ENCODE peak calls at places on chromosome 20, in nine cellular contexts. F is colonic mucosa, C is body of pancreas, K is A673, V is PC-9, D is astrocyte, R is DND-41, Q is bronchial epithelial cell, W is stomach. Z is an unnamed sample. For H3K36me3, the result is how much of the 10 kb centered on the place peaks cover.

GRCh38 chr20:50058646-50059398 is 54.1 kb downstream of the UBE2V1 start:
- DNase-seq in D (no peak), F (no peak), K (no peak), V (no peak), C (no peak), W (no peak), R (no peak), Q (no peak), Z (no peak)

GRCh38 chr20:50518270-50518721 is 8.1 kb downstream of the PTPN1 start:
- DNase-seq in R (no peak), W (no peak), C (no peak), K (no peak), F (no peak), Q (peak), D (peak), V (no peak), Z (no peak)

GRCh38 chr20:41411458-41411857 is 44.8 kb upstream of the EMILIN3 start:
- DNase-seq in C (no peak), W (no peak), R (no peak), Q (peak), D (peak), V (no peak), K (peak), F (no peak), Z (no peak)

GRCh38 chr20:57361517-57361916 is 10.5 kb downstream of the RAE1 start:
- DNase-seq in Q (peak), F (no peak), W (no peak), R (no peak), D (peak), V (no peak), C (no peak), K (no peak), Z (no peak)

GRCh38 chr20:51095755-51096509 is 73.0 kb upstream of the KCNG1 start:
- DNase-seq in Q (no peak), W (no peak), V (no peak), R (no peak), C (no peak), F (no peak), K (peak), D (peak), Z (no peak)

GRCh38 chr20:53494753-53495152 is 98.9 kb downstream of the ZNF217 start:
- DNase-seq in V (no peak), D (no peak), F (no peak), C (no peak), R (no peak), W (no peak), Q (no peak), K (no peak), Z (no peak)

GRCh38 chr20:18263723-18264122 is 24.6 kb upstream of the ZNF133 start:
- DNase-seq in F (peak), C (no peak), D (no peak), K (no peak), Q (peak), W (peak), V (peak), R (no peak), Z (peak)

GRCh38 chr20:7585126-7585679 is 355.1 kb downstream of the HAO1 start:
- DNase-seq in F (no peak), W (no peak), R (no peak), Q (peak), K (no peak), C (no peak), V (no peak), D (no peak), Z (no peak)

GRCh38 chr20:10177326-10177725 is 41.3 kb upstream of the SNAP25 start:
- DNase-seq in Q (no peak), D (peak), R (no peak), C (no peak), W (no peak), K (no peak), V (no peak), F (no peak), Z (no peak)

GRCh38 chr20:45275327-45275726 is 21.0 kb upstream of the SLPI start:
- DNase-seq in Q (no peak), C (no peak), K (no peak), F (no peak), V (peak), D (no peak), R (no peak), W (no peak), Z (no peak)

GRCh38 chr20:38880952-38881735 is 45.1 kb upstream of the FAM83D start:
- DNase-seq in W (no peak), K (peak), R (no peak), Q (no peak), F (no peak), V (peak), C (no peak), D (no peak), Z (no peak)

GRCh38 chr20:836188-836587 is 2.7 kb downstream of the FAM110A start:
- DNase-seq in D (no peak), K (no peak), V (no peak), Q (no peak), W (no peak), F (no peak), R (no peak), C (no peak), Z (no peak)

GRCh38 chr20:19079536-19080299 is 132.7 kb upstream of the SLC24A3 start:
- DNase-seq in Q (peak), V (no peak), R (no peak), C (no peak), K (no peak), F (no peak), W (no peak), D (no peak), Z (no peak)

GRCh38 chr20:43963872-43964791 is 49.5 kb downstream of the TOX2 start:
- DNase-seq in D (peak), W (no peak), V (no peak), C (no peak), F (no peak), Q (no peak), K (peak), R (peak), Z (no peak)

GRCh38 chr20:44187054-44187762 is at the start of gene JPH2:
- DNase-seq in W (peak), F (peak), V (peak), C (peak), K (no peak), D (peak), Q (peak), R (no peak), Z (peak)

GRCh38 chr20:50824137-50824536 is 29.3 kb downstream of the BCAS4 start:
- DNase-seq in W (peak), C (peak), V (peak), Q (peak), D (peak), R (no peak), F (peak), K (no peak), Z (no peak)

DNA sequence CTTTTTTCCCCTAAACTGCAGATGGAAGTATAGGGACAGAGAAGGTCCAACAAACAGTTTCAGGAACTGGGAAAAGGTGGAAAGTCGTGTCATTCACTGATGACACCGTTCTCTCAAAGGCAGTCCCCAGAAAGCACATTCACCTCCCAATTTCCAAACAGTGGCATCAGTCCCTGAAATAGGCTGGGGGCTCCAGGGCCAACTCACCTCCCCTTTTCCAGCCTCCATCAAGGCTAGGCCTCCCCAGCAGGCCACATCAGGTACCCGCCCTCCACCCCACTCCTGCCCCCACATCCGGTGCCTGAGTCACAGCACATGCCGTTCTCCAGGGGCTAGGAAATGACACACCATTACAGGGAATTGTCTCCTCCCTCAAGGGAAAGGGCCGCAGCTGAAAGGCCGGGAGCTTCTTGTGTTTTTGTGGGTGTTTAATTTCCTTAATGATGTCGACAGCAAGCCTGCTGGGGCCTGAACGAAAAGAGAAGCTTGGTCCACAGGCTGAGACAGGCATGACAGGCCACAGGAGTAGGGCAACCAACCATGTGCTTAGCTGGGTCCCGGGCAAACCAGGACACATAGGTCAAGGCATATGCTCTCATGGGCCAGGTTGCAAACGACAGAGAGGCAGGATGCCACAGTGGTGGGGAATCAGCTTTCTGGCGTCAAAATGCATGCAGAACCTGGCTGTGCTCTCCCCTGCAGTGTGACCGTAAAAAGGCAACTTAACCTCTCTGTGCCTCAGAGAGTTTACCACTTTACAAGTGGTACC is 39.2 kb downstream of the ZMYND8 start:
- DNase-seq in V (peak), Q (peak), C (peak), R (peak), K (peak), F (peak), W (peak), D (peak), Z (peak)
- H3K4me3 ChIP-seq in V (peak), Q (no peak), C (no peak), R (no peak), K (no peak), F (no peak), W (no peak), D (peak), Z (no peak)

DNA sequence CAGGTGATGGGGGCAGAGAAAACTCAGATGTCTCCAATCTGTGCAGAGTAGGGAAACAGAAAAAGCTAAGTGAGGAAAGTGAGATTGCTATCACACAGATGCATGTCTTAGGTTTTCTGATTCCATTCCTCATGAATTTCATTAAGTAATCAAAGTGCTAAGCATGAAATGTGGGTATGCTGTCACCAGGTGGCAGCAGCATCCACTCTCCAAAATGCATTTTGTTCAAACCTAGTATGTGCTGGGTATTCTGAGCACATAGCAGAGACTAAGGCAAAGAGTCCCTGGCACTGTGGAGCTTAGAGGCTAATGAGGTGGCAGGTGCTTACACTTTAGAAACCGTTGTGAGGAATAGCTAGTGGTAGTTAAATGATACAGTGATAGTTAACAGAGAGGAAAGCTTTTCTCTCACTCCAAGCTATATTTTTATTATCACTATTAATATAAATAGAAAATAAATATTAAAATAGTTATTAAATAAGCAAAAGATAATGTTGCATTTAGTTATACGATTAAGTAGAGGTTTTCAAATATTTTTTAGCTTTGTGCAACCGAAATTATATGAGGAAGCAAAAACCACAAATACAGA is 179.5 kb downstream of the CDH26 start:
- DNase-seq in D (no peak), W (no peak), V (no peak), F (peak), K (peak), Q (peak), R (peak), C (peak), Z (no peak)
- TF ChIP-seq CTCF in D (peak), W (peak), V (peak), F (peak), K (peak), Q (peak), R (peak), C (no peak), Z (no peak)

GRCh38 chr20:35005463-35005961 is 49.8 kb downstream of the MYH7B start:
- DNase-seq in Q (no peak), C (no peak), W (no peak), R (no peak), K (no peak), V (no peak), D (no peak), F (no peak), Z (no peak)
- H3K36me3 ChIP-seq in Q (half or more), C (half or more), W (half or more), R (half or more), K (under half), V (under half), D (under half), F (under half), Z (under half)

GRCh38 chr20:58851969-58852458 is 502 bp upstream of the GNAS start:
- DNase-seq in C (no peak), Q (no peak), F (no peak), V (no peak), K (no peak), W (no peak), D (no peak), R (no peak), Z (no peak)
- H3K4me3 ChIP-seq in C (no peak), Q (no peak), F (peak), V (peak), K (peak), W (peak), D (peak), R (no peak), Z (no peak)

DNA sequence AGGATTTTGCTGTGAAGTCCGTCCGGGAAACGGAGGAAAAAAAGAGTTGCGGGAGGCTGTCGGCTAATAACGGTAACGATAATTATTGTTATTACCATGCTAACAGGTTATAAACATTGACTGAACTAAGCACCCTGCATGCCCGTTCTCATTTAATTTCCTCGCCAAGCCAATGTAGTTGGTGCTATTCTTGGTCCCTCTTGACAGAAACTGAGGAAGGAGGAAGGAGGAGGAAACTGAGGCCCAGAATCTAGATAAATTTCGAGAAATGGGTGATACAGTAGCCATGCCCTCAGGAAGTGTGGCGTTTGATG is 417 bp downstream of the TPX2 start:
- DNase-seq in F (no peak), C (no peak), K (no peak), R (no peak), Q (no peak), V (no peak), W (no peak), D (no peak), Z (no peak)
- TF ChIP-seq CTCF in F (no peak), C (no peak), K (peak), R (no peak), Q (no peak), V (no peak), W (no peak), D (no peak), Z (no peak)

GRCh38 chr20:59035381-59035780 is 3.2 kb upstream of the ATP5F1E start:
- DNase-seq in R (no peak), F (no peak), Q (no peak), D (no peak), C (no peak), V (no peak), K (no peak), W (no peak), Z (no peak)
- H3K36me3 ChIP-seq in R (half or more), F (under half), Q (under half), D (under half), C (under half), V (half or more), K (half or more), W (under half), Z (under half)